ENCODE peak calls at places on chromosomes 11 and 22, in five cellular contexts. E is cardiac fibroblast, S is fibroblast of the aortic adventitia, J is IMR-90, Q is AG04450. M is an unnamed sample.

GRCh38 chr22:41833369-41834004 is 582 bp downstream of the SREBF2 start:
- DNase-seq in E (peak; percentile 34), S (peak; percentile 22), J (no peak), Q (no peak), M (peak; percentile 43)

GRCh38 chr11:45355706-45356041 is 69.5 kb upstream of the SYT13 start:
- DNase-seq in E (no peak), S (no peak), J (no peak), Q (no peak), M (no peak)

GRCh38 chr11:1157341-1157644 is 460 bp upstream of the MUC5AC start:
- DNase-seq in E (no peak), S (no peak), J (no peak), Q (no peak), M (no peak)

GRCh38 chr11:12694182-12694531 is 19.9 kb downstream of the TEAD1 start:
- DNase-seq in E (no peak), S (peak; percentile 65), J (peak; percentile 44), Q (no peak), M (no peak)

GRCh38 chr22:22346401-22347107 is 102.0 kb downstream of the VPREB1 start:
- DNase-seq in E (no peak), S (no peak), J (no peak), Q (no peak), M (no peak)

GRCh38 chr11:78832226-78832947 is 257.7 kb upstream of the NARS2 start:
- DNase-seq in E (no peak), S (no peak), J (no peak), Q (no peak), M (no peak)

GRCh38 chr11:129726179-129726578 is 89.5 kb upstream of the TMEM45B start:
- DNase-seq in E (no peak), S (no peak), J (no peak), Q (no peak), M (no peak)

GRCh38 chr11:107243929-107244328 is 213.7 kb downstream of the CWF19L2 start:
- DNase-seq in E (no peak), S (no peak), J (no peak), Q (no peak), M (no peak)

GRCh38 chr11:1892558-1892957 is 863 bp upstream of the PRR33 start:
- DNase-seq in E (no peak), S (no peak), J (no peak), Q (no peak), M (no peak)

GRCh38 chr22:19266547-19267086 is 24.9 kb downstream of the CLTCL1 start:
- DNase-seq in E (no peak), S (no peak), J (no peak), Q (no peak), M (no peak)

GRCh38 chr11:122201126-122201525 is 85.1 kb upstream of the BLID start:
- DNase-seq in E (no peak), S (no peak), J (no peak), Q (no peak), M (no peak)

GRCh38 chr11:62922189-62922589 is 1.0 kb upstream of the CHRM1 start:
- DNase-seq in E (no peak), S (no peak), J (no peak), Q (no peak), M (no peak)

GRCh38 chr11:96024666-96025065 is 100.8 kb upstream of the MTMR2 start:
- DNase-seq in E (no peak), S (no peak), J (no peak), Q (no peak), M (no peak)

GRCh38 chr22:32746715-32747114 is 54.8 kb upstream of the TIMP3 start:
- DNase-seq in E (no peak), S (peak; percentile 46), J (no peak), Q (no peak), M (no peak)

GRCh38 chr11:40401132-40401853 is 1058.2 kb downstream of the LRRC4C start:
- DNase-seq in E (no peak), S (no peak), J (no peak), Q (no peak), M (no peak)

GRCh38 chr11:96242191-96242845 is 100.7 kb downstream of the MAML2 start:
- DNase-seq in E (peak; percentile 74), S (peak; percentile 62), J (no peak), Q (no peak), M (no peak)

DNA sequence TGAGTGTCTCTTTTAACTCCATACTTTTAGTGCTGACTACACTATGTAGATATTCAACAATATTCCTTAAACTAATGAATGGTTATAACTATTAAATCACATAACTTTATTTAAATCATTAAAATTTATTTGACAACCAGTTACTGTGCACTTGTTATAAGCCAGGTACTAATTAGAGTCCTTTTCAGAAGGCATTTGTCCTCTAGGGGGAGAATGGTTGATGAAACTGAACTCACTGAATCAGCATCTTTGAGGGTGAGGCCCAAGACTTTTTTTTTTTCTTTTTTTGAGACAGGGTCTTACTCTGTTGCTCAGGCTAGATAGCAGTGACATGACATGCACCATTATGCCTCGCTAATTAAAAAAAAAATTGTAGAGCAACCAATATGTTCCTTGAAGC is 515.6 kb upstream of the CCDC90B start:
- DNase-seq in E (no peak), S (no peak), J (no peak), Q (no peak), M (no peak)
- TF ChIP-seq CTCF in E (peak; percentile 21), S (peak; percentile 23), J (no peak), Q (no peak), M (no peak)

GRCh38 chr11:13777341-13777985 is 109.0 kb downstream of the FAR1 start:
- DNase-seq in E (no peak), S (no peak), J (no peak), Q (no peak), M (no peak)

GRCh38 chr11:13772223-13773046 is 104.0 kb downstream of the FAR1 start:
- DNase-seq in E (peak; percentile 80), S (peak; percentile 70), J (peak; percentile 62), Q (peak; percentile 10), M (peak; percentile 25)

GRCh38 chr11:13776134-13776815 is 107.8 kb downstream of the FAR1 start:
- DNase-seq in E (no peak), S (no peak), J (no peak), Q (no peak), M (peak; percentile 29)

GRCh38 chr11:13778345-13778744 is 109.9 kb downstream of the FAR1 start:
- DNase-seq in E (no peak), S (no peak), J (no peak), Q (no peak), M (no peak)

DNA sequence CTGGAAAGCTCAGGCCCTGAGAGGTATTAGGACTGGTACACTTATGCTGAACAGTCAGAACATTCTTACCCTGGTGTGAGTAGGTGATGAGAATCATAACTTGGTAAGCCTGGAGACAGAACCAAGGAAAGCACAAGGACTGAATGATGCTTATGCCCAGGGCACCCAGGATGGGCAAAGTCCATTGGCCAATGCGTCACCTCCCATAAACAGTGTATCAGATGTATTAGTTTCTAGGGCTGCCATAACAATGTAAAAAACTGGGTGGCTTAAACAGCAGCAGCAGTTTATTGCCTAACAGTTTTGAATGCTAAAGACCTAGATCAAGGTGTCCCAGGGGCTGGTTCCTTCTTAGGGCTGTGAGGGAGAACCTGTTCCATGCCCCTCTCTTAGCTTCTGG is 107.0 kb downstream of the FAR1 start:
- DNase-seq in E (no peak), S (no peak), J (no peak), Q (no peak), M (no peak)
- TF ChIP-seq CTCF in E (no peak), S (no peak), J (no peak), Q (no peak), M (no peak)

DNA sequence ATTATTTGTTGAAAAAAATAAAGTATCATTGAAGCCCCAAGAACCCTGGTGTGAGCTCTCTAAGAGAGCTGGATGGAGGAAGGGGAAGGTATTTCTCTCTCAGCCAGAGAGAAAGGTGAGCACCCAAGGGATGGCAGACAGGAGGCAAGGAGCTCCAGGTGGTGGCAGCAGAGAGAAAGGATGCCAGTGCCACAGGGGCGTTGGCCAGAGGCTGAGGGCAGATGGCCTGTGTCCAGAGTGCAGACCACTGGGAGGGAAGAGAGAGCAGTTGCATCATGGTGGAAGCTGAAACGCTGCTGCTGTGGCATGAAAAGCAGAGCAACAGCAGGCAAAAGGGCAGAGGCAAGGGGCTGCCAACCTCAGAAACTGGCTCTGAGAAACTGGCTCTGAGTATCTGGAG is 8.5 kb downstream of the SPON1 start:
- DNase-seq in E (no peak), S (peak; percentile 11), J (no peak), Q (no peak), M (no peak)
- TF ChIP-seq CTCF in E (no peak), S (peak; percentile 9), J (peak; percentile 40), Q (peak; percentile 45), M (no peak)

GRCh38 chr11:43806976-43807375 is 73.7 kb upstream of the ALKBH3 start:
- DNase-seq in E (no peak), S (no peak), J (no peak), Q (no peak), M (no peak)

GRCh38 chr11:43797337-43797736 is 83.3 kb upstream of the ALKBH3 start:
- DNase-seq in E (no peak), S (no peak), J (no peak), Q (no peak), M (no peak)

GRCh38 chr11:43803766-43804165 is 76.9 kb upstream of the ALKBH3 start:
- DNase-seq in E (no peak), S (no peak), J (no peak), Q (no peak), M (no peak)

GRCh38 chr11:43797866-43798265 is 82.8 kb upstream of the ALKBH3 start:
- DNase-seq in E (no peak), S (no peak), J (no peak), Q (no peak), M (no peak)

GRCh38 chr11:43802509-43802908 is 78.1 kb upstream of the ALKBH3 start:
- DNase-seq in E (peak; percentile 16), S (peak; percentile 9), J (peak; percentile 16), Q (no peak), M (no peak)
- TF ChIP-seq CTCF in E (peak; percentile 45), S (peak; percentile 54), J (peak; percentile 47), Q (peak; percentile 50), M (no peak)

DNA sequence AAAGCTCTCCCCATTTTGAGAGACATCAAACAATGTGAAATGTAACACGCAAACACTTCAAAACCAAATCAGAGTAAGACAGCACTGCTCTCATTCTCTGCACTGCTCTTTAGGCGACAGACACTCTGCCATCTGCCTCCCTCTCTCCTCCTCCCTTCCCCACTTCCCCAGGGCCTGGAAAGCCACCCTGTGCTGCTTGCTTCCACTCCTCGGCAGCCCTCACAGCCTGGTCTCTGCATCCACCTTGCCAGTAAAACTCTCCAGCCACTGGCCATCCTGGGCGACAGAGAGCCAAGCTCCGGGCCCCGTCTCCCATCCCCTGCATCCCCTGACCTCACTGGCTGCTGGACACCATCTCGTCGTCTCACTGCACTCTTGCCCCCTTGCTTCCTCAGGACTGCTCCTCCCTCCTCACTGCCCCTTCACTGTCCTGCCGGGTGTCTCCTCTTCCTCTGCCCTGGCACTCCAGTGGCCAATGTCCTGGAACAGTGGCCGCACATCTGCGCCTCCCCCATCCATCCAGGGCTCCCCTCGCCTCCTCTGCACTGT is 800.5 kb downstream of the BRD1 start:
- DNase-seq in E (no peak), S (no peak), J (no peak), Q (no peak), M (no peak)
- TF ChIP-seq CTCF in E (no peak), S (no peak), J (no peak), Q (no peak), M (no peak)

GRCh38 chr11:92411431-92411830 is 186.8 kb downstream of the FAT3 start:
- DNase-seq in E (no peak), S (no peak), J (no peak), Q (no peak), M (no peak)

GRCh38 chr11:92417326-92417725 is 192.7 kb downstream of the FAT3 start:
- DNase-seq in E (no peak), S (no peak), J (no peak), Q (no peak), M (no peak)

GRCh38 chr11:92409956-92410355 is 185.3 kb downstream of the FAT3 start:
- DNase-seq in E (no peak), S (no peak), J (no peak), Q (no peak), M (no peak)

GRCh38 chr11:92415246-92415645 is 190.6 kb downstream of the FAT3 start:
- DNase-seq in E (no peak), S (peak; percentile 6), J (no peak), Q (no peak), M (no peak)

GRCh38 chr11:92413757-92414513 is 189.3 kb downstream of the FAT3 start:
- DNase-seq in E (no peak), S (no peak), J (no peak), Q (no peak), M (peak; percentile 36)
- TF ChIP-seq CTCF in E (no peak), S (no peak), J (no peak), Q (no peak), M (no peak)

M was measured in B cell.